ENCODE peak calls at places on chromosomes 7 and 10, in eight cellular contexts. M is central memory CD8-positive, alpha-beta T cell; O is dermis blood vessel endothelial cell; B is CD4-positive, alpha-beta T cell; A is GDM1; R is upper lobe of right lung; G is CD8-positive, alpha-beta T cell; F is stimulated activated CD4-positive, alpha-beta T cell treated with anti-CD3 and anti-CD28 coated beads, Interleukin-1b, Interleukin-23, amount 100 ng/mL, for 1 hour. K is an unnamed sample.
A peak's percentile ranks its signal among the peaks of the same experiment; 100 is the strongest.

GRCh38 chr10:100985336-100985735 is 2.0 kb downstream of the MRPL43 start:
- DNase-seq in M (no peak), O (no peak), B (no peak), A (no peak), R (no peak), G (no peak), F (no peak), K (no peak)

GRCh38 chr10:102856758-102857424 is 2.8 kb downstream of the BORCS7 start:
- DNase-seq in M (no peak), O (no peak), B (no peak), A (no peak), R (no peak), G (no peak), F (no peak), K (no peak)

GRCh38 chr7:33109758-33110238 is 594 bp upstream of the RP9 start:
- DNase-seq in M (no peak), O (peak; percentile 10), B (no peak), A (no peak), R (no peak), G (no peak), F (no peak), K (no peak)

GRCh38 chr7:2015251-2015871 is 217.4 kb downstream of the MAD1L1 start:
- DNase-seq in M (no peak), O (no peak), B (no peak), A (no peak), R (peak; percentile 47), G (no peak), F (no peak), K (no peak)

GRCh38 chr7:149870701-149871483 is 2.9 kb upstream of the ATP6V0E2 start:
- DNase-seq in M (no peak), O (no peak), B (no peak), A (no peak), R (no peak), G (no peak), F (no peak), K (no peak)

GRCh38 chr7:92647652-92648051 is 57.5 kb upstream of the FAM133B start:
- DNase-seq in M (no peak), O (no peak), B (no peak), A (no peak), R (no peak), G (no peak), F (no peak), K (no peak)

GRCh38 chr10:29257106-29257783 is 31.6 kb upstream of the LYZL1 start:
- DNase-seq in M (no peak), O (no peak), B (no peak), A (no peak), R (no peak), G (no peak), F (no peak), K (peak; percentile 94)

GRCh38 chr7:6618621-6619020 is 3.2 kb downstream of the ZNF853 start:
- DNase-seq in M (no peak), O (no peak), B (no peak), A (no peak), R (no peak), G (no peak), F (no peak), K (no peak)

GRCh38 chr10:28095791-28096367 is 97.0 kb upstream of the ODAD2 start:
- DNase-seq in M (no peak), O (peak; percentile 42), B (no peak), A (no peak), R (no peak), G (no peak), F (no peak), K (no peak)

GRCh38 chr7:2321020-2321419 is 6.8 kb upstream of the SNX8 start:
- DNase-seq in M (no peak), O (no peak), B (no peak), A (no peak), R (no peak), G (no peak), F (no peak), K (no peak)

GRCh38 chr10:26085549-26085948 is 131.0 kb upstream of the GAD2 start:
- DNase-seq in M (no peak), O (no peak), B (no peak), A (no peak), R (no peak), G (no peak), F (no peak), K (no peak)

GRCh38 chr10:107727762-107728317 is 563.3 kb upstream of the SORCS1 start:
- DNase-seq in M (no peak), O (peak; percentile 11), B (no peak), A (no peak), R (no peak), G (no peak), F (no peak), K (peak; percentile 54)

GRCh38 chr7:4738711-4739527 is 36.5 kb upstream of the AP5Z1 start:
- DNase-seq in M (no peak), O (peak; percentile 88), B (no peak), A (no peak), R (no peak), G (no peak), F (no peak), K (peak; percentile 94)

GRCh38 chr10:3400368-3400767 is 227.8 kb upstream of the PITRM1 start:
- DNase-seq in M (no peak), O (peak; percentile 83), B (no peak), A (no peak), R (no peak), G (no peak), F (no peak), K (peak; percentile 25)

GRCh38 chr7:22861576-22861975 is 38.9 kb upstream of the TOMM7 start:
- DNase-seq in M (no peak), O (no peak), B (no peak), A (no peak), R (no peak), G (no peak), F (no peak), K (no peak)

K was measured in fibroblast of pulmonary artery.